ENCODE peak calls at places on chromosomes 4 and X, in ten cellular contexts. S, C, Y, H, B, E, U, Z, M and V are unnamed samples. For H3K4me1, the result is how much of the 10 kb centered on the place peaks cover.

GRCh38 chrX:69298466-69299140 is 133.3 kb upstream of the PJA1 start:
- DNase-seq in Y (no peak), M (peak), B (peak), S (no peak), C (no peak), H (peak), E (no peak), Z (no peak), U (peak), V (no peak)

GRCh38 chrX:24292358-24292757 is 21.5 kb downstream of the SUPT20HL2 start:
- DNase-seq in S (no peak), H (no peak), C (no peak), B (no peak), Y (peak), M (no peak), E (no peak), U (no peak), Z (no peak), V (no peak)

GRCh38 chr4:3107271-3108185 is 33.0 kb downstream of the HTT start:
- DNase-seq in U (no peak), H (no peak), C (no peak), B (peak), S (no peak), M (no peak), Z (no peak), Y (no peak), E (peak), V (no peak)

GRCh38 chrX:130091976-130092522 is 18.2 kb downstream of the ELF4 start:
- DNase-seq in S (no peak), C (peak), M (no peak), U (no peak), E (peak), B (no peak), Y (no peak), Z (no peak), H (no peak), V (peak)

GRCh38 chrX:70476934-70477733 is 32.5 kb downstream of the DLG3 start:
- DNase-seq in M (peak), U (peak), S (no peak), E (peak), C (no peak), B (peak), H (no peak), Z (no peak), Y (peak), V (no peak)

GRCh38 chrX:789096-789495 is 158.5 kb downstream of the SHOX start:
- DNase-seq in Y (no peak), C (no peak), H (no peak), S (no peak), M (no peak), B (no peak), U (no peak), E (no peak), Z (no peak), V (no peak)

GRCh38 chr4:168683595-168683994 is 186.7 kb downstream of the PALLD start:
- DNase-seq in E (no peak), H (no peak), B (peak), Z (no peak), Y (no peak), C (no peak), M (peak), S (no peak), U (peak), V (no peak)

GRCh38 chr4:80171251-80171650 is 26.1 kb upstream of the PRDM8 start:
- DNase-seq in Z (no peak), H (no peak), U (peak), C (no peak), B (peak), E (no peak), M (peak), S (no peak), Y (no peak), V (no peak)

GRCh38 chr4:181261279-181261678 is 981.9 kb upstream of the TENM3 start:
- DNase-seq in M (peak), E (no peak), Z (peak), Y (no peak), C (no peak), B (no peak), U (peak), H (no peak), S (peak), V (no peak)

GRCh38 chrX:16711219-16712115 is 1.0 kb downstream of the CTPS2 start:
- DNase-seq in M (no peak), S (peak), C (peak), Z (peak), H (peak), Y (no peak), B (peak), U (no peak), E (peak), V (no peak)

GRCh38 chr4:80610845-80611244 is 275.3 kb downstream of the CFAP299 start:
- DNase-seq in Z (no peak), C (no peak), Y (no peak), S (no peak), E (no peak), M (peak), H (no peak), B (peak), U (peak), V (no peak)

GRCh38 chr4:152485726-152486276 is 50.1 kb downstream of the FBXW7 start:
- DNase-seq in M (peak), B (peak), U (peak), E (no peak), C (peak), S (no peak), Z (no peak), Y (no peak), H (no peak), V (no peak)

GRCh38 chrX:43707812-43708548 is 51.9 kb downstream of the MAOA start:
- DNase-seq in C (no peak), H (peak), S (no peak), E (peak), M (no peak), B (peak), Z (no peak), U (peak), Y (peak), V (no peak)

GRCh38 chrX:368811-369562 is 17.7 kb downstream of the PPP2R3B start:
- DNase-seq in M (peak), S (peak), U (peak), E (no peak), H (peak), C (no peak), Y (no peak), Z (no peak), B (peak), V (no peak)

GRCh38 chrX:48059296-48059639 is 12.2 kb downstream of the ZNF630 start:
- DNase-seq in B (no peak), S (no peak), M (no peak), Y (no peak), H (no peak), Z (no peak), E (no peak), U (no peak), C (no peak), V (no peak)

GRCh38 chr4:34200535-34200934 is 2043.8 kb downstream of the ARAP2 start:
- DNase-seq in B (no peak), S (no peak), Y (no peak), M (no peak), H (no peak), E (no peak), U (no peak), Z (no peak), C (peak), V (no peak)

GRCh38 chrX:49166914-49167739 is 4.6 kb downstream of the MAGIX start:
- DNase-seq in U (peak), Y (peak), M (peak), Z (no peak), E (peak), H (peak), C (no peak), S (peak), B (peak), V (peak)

GRCh38 chrX:140360284-140360683 is 144.6 kb downstream of the SOX3 start:
- DNase-seq in U (no peak), Z (no peak), Y (no peak), S (no peak), H (no peak), B (no peak), C (no peak), E (no peak), M (no peak), V (no peak)

GRCh38 chr4:145840162-145840768 is 98.4 kb downstream of the ZNF827 start:
- DNase-seq in M (peak), U (peak), Z (no peak), E (no peak), Y (no peak), C (peak), S (peak), H (no peak), B (peak), V (no peak)

GRCh38 chr4:113312529-113312928 is 263.1 kb downstream of the ANK2 start:
- DNase-seq in E (no peak), Y (no peak), S (no peak), B (no peak), C (no peak), U (no peak), H (no peak), Z (no peak), M (no peak), V (no peak)

GRCh38 chrX:68299923-68300322 is 133.4 kb downstream of the OPHN1 start:
- DNase-seq in H (no peak), Y (no peak), E (no peak), U (no peak), C (no peak), Z (no peak), M (peak), B (no peak), S (no peak), V (no peak)

GRCh38 chr4:147816382-147817254 is 84.7 kb downstream of the ARHGAP10 start:
- DNase-seq in B (no peak), E (no peak), S (no peak), H (peak), Y (peak), C (no peak), Z (no peak), U (no peak), M (no peak), V (no peak)
- H3K4me1 ChIP-seq in B (under half), E (half or more), S (under half), H (half or more), Y (under half), C (under half), Z (under half), U (under half), M (under half), V (under half)

GRCh38 chr4:56286763-56287162 is 100.5 kb downstream of the AASDH start:
- DNase-seq in Y (no peak), B (no peak), U (peak), M (no peak), E (no peak), H (no peak), S (no peak), Z (no peak), C (no peak), V (no peak)

GRCh38 chr4:56288663-56289062 is 98.6 kb downstream of the AASDH start:
- DNase-seq in Z (no peak), U (no peak), E (no peak), Y (no peak), C (no peak), M (no peak), B (no peak), H (no peak), S (no peak), V (no peak)

GRCh38 chr4:56293121-56293520 is 94.2 kb downstream of the AASDH start:
- DNase-seq in E (no peak), Y (no peak), U (no peak), M (no peak), H (no peak), B (no peak), C (no peak), S (no peak), Z (no peak), V (no peak)

GRCh38 chr4:56289934-56290333 is 97.4 kb downstream of the AASDH start:
- DNase-seq in H (no peak), S (peak), C (no peak), M (no peak), B (peak), U (peak), Y (no peak), E (no peak), Z (no peak), V (no peak)
- H3K4me3 ChIP-seq in H (no peak), S (no peak), C (no peak), M (no peak), B (peak), U (no peak), Y (no peak), E (no peak), Z (no peak), V (no peak)

DNA sequence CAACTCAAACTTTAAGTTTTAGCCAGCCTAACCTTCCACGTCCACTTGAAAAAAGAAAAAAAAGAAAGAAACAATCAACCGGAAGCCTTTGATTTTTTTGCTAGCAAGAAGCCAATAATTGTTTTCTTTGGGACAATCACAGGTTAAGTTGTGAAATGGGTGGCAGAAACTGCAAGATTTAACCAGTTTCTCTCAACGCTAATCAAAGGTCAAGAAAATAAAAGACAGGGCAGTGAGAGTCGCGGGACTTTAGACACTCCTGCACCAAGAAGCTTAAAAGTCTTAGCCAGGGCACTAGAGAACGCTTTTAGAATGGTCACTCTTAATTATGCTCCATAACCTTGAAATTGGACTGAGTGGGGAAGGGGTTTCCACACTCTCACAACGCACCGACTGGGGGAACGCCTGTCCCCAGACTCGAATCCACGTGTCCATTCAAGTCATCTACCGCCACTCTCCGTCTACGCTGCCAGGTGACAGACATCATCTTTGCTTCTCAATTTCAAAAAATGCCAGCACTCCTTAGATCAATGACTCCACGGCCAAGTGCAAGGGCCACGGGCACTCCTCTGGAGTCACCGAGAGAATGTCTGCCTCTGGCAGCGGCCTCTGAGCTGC is 883 bp downstream of the ACSL1 start:
- DNase-seq in C (no peak), H (no peak), S (no peak), E (no peak), Z (no peak), U (no peak), Y (no peak), M (no peak), B (no peak), V (no peak)
- H3K4me1 ChIP-seq in C (half or more), H (under half), S (under half), E (under half), Z (under half), U (under half), Y (under half), M (under half), B (under half), V (under half)

DNA sequence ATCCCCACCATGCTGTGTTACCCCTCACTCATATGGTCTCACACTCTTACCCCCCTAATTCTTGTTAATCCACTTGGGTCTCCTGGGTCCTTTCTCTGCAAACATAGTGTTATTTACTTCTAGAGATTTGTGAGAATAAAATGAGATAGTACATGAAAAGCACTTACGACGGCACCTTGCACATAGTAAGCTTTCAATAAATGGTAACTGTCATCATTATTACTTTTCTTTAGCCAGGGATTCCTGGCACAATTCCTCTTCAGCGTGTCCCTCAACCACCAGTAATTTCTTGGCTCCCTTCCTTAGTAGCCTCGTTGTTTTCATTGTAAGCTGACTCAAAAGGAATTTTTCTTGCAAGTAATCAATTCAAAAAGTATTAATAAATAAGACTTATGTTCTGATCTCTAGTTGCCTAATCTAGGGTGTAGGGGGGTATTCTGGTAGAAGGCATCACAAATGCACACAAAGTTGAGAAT is 30.1 kb upstream of the RBMX start:
- DNase-seq in S (no peak), Z (no peak), C (no peak), B (peak), Y (no peak), M (peak), U (peak), H (no peak), E (no peak), V (no peak)
- H3K4me3 ChIP-seq in S (peak), Z (peak), C (no peak), B (peak), Y (peak), M (peak), U (peak), H (peak), E (peak), V (no peak)

DNA sequence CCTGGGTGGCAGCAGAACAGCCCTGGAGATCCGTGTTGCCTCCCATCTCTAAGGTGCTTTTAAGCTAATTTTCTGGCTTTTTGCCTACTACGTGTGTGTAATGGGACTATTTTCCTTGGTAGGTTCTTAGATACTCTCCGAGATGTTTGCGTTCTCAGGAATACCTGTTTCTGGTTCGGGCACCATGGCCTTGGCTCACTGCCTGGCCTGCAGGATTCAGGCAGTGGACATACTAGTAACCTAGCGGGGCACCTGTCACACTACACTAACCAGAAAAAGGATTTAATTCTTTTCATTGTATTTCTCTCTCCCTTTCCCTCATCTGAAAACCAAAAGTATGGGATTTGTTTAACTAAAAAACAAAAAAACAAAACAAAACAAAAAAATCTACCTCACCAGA is 29.2 kb downstream of the FHIP1A start:
- DNase-seq in S (no peak), Z (no peak), E (no peak), U (no peak), Y (no peak), B (no peak), C (no peak), M (no peak), H (no peak), V (no peak)
- H3K4me1 ChIP-seq in S (under half), Z (under half), E (under half), U (under half), Y (under half), B (under half), C (under half), M (under half), H (under half), V (under half)

GRCh38 chr4:89049853-89050252 is 7.1 kb downstream of the FAM13A start:
- DNase-seq in B (no peak), U (no peak), C (no peak), M (no peak), S (no peak), Z (no peak), H (no peak), E (no peak), Y (no peak), V (no peak)

GRCh38 chr4:89056953-89057398 is at the start of gene FAM13A:
- DNase-seq in S (peak), H (peak), Z (peak), U (peak), E (peak), M (peak), Y (peak), B (peak), C (peak), V (peak)

GRCh38 chr4:89056292-89056952 is 563 bp downstream of the FAM13A start:
- DNase-seq in B (no peak), M (no peak), C (no peak), Z (peak), S (no peak), U (no peak), E (no peak), H (no peak), Y (no peak), V (no peak)

GRCh38 chr4:89055157-89056080 is 1.6 kb downstream of the FAM13A start:
- DNase-seq in U (no peak), Z (no peak), M (no peak), B (peak), Y (no peak), H (no peak), C (no peak), S (peak), E (no peak), V (no peak)

DNA sequence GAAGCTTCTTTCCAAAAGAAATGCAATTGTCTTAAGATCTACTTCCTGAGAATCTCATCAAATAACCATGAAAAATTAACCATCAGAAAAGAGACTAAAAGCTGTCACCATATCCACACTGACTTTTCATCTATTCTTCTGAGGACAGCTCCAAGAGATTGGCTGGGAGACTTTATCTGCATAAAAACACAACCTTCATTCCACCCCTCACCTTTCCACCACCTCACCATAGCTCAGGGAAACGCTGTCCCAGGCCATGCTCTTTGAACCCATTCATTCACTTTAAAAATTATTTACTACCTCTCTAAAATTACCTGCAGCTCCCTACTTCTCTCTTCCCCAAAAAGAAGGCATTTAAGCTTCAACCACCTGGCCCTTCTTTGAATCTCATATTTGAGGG is 2.4 kb downstream of the FAM13A start:
- DNase-seq in Y (no peak), H (no peak), M (no peak), E (no peak), U (no peak), C (no peak), Z (no peak), B (no peak), S (no peak), V (no peak)
- H3K4me3 ChIP-seq in Y (peak), H (peak), M (no peak), E (peak), U (peak), C (no peak), Z (no peak), B (peak), S (peak), V (no peak)

DNA sequence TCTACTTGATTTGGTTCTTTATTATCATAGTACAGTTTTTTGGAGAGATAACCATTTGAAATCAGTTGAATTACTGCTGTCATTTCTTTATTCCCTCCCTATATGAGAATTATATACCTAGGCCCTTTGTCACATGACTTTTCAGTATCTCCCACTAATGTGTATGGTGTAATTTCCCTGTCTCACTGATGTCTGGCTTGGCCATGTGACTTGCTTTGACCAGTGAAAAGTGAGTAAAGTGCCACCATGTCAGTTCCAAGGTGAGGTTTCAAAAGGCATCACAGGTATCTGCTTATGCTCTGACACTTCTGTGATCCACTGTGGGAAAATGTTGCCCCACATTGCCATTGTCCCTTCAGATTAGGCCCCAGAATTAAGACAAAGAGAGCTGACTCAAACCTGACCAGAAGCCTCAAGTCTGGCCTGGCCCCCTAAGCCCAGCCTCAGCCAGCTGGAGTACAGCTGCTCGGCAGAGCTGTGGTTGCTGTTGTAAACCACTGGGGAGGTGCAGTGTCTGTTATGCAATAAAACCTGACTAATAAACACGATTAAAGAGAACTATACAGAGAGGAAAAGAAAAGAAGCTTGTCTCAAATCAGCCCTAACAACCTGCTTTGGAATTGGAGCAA is 27.5 kb downstream of the SETD7 start:
- DNase-seq in S (no peak), M (peak), Y (peak), B (peak), H (peak), U (peak), E (peak), Z (no peak), C (no peak), V (peak)
- H3K4me1 ChIP-seq in S (under half), M (under half), Y (under half), B (under half), H (under half), U (under half), E (under half), Z (under half), C (under half), V (under half)